ENCODE peak calls at places on chromosomes 5 and 9, in seven cellular contexts. K is putamen; U is MCF 10A; F is CD4-positive, alpha-beta T cell; N is activated CD4-positive, alpha-beta memory T cell treated with anti-CD3 and anti-CD28 coated beads, Interleukin-2, amount 10 ng/mL, durations not matched to agents 7 days and 5 days; X is iris pigment epithelial cell; H is HEK293T. M is an unnamed sample.
A peak's percentile ranks its signal among the peaks of the same experiment; 100 is the strongest.

GRCh38 chr9:21770877-21771560 is 31.4 kb upstream of the MTAP start:
- DNase-seq in K (no peak), U (no peak), F (no peak), N (no peak), X (peak; percentile 96), H (no peak), M (no peak)

GRCh38 chr5:168934186-168934585 is 355.0 kb upstream of the PANK3 start:
- DNase-seq in K (no peak), U (no peak), F (no peak), N (no peak), X (no peak), H (no peak), M (no peak)

GRCh38 chr9:126357074-126357473 is 30.4 kb downstream of the MVB12B start:
- DNase-seq in K (no peak), U (no peak), F (no peak), N (no peak), X (no peak), H (no peak), M (no peak)

GRCh38 chr9:14198544-14199510 is 115.1 kb downstream of the NFIB start:
- DNase-seq in K (peak; percentile 60), U (peak; percentile 72), F (no peak), N (no peak), X (peak; percentile 59), H (no peak), M (no peak)

GRCh38 chr9:33289501-33289900 is 815 bp upstream of the NFX1 start:
- DNase-seq in K (no peak), U (no peak), F (no peak), N (peak; percentile 22), X (no peak), H (no peak), M (no peak)

GRCh38 chr5:79974896-79975295 is 16.2 kb downstream of the MTX3 start:
- DNase-seq in K (no peak), U (peak; percentile 51), F (no peak), N (no peak), X (peak; percentile 19), H (no peak), M (no peak)

GRCh38 chr5:141960449-141961323 is 2.7 kb upstream of the PCDH12 start:
- DNase-seq in K (peak; percentile 88), U (peak; percentile 96), F (peak; percentile 87), N (peak; percentile 93), X (peak; percentile 73), H (peak; percentile 85), M (peak; percentile 83)

GRCh38 chr9:71681104-71681707 is 87.1 kb downstream of the CEMIP2 start:
- DNase-seq in K (no peak), U (no peak), F (no peak), N (no peak), X (peak; percentile 52), H (no peak), M (no peak)

GRCh38 chr5:142981886-142982820 is 212.0 kb downstream of the ARHGAP26 start:
- DNase-seq in K (peak; percentile 67), U (peak; percentile 91), F (no peak), N (no peak), X (peak; percentile 91), H (no peak), M (no peak)

GRCh38 chr9:1604942-1605560 is 410.1 kb upstream of the SMARCA2 start:
- DNase-seq in K (no peak), U (peak; percentile 56), F (no peak), N (no peak), X (peak; percentile 20), H (peak; percentile 7), M (peak; percentile 16)

GRCh38 chr5:164010900-164011299 is 505.5 kb downstream of the MAT2B start:
- DNase-seq in K (no peak), U (no peak), F (no peak), N (no peak), X (no peak), H (no peak), M (no peak)

GRCh38 chr5:39461007-39461682 is 36.4 kb upstream of the DAB2 start:
- DNase-seq in K (peak; percentile 24), U (no peak), F (no peak), N (no peak), X (no peak), H (no peak), M (no peak)

GRCh38 chr9:127854169-127854833 is at the start of gene ENG:
- DNase-seq in K (no peak), U (peak; percentile 48), F (no peak), N (no peak), X (peak; percentile 59), H (no peak), M (no peak)

GRCh38 chr9:130393681-130394071 is 51.1 kb upstream of the ASS1 start:
- DNase-seq in K (no peak), U (no peak), F (no peak), N (no peak), X (no peak), H (no peak), M (no peak)

GRCh38 chr5:159183247-159183646 is 26.1 kb downstream of the RNF145 start:
- DNase-seq in K (no peak), U (no peak), F (no peak), N (no peak), X (no peak), H (no peak), M (no peak)

GRCh38 chr5:170393235-170393634 is 4.1 kb upstream of the KCNMB1 start:
- DNase-seq in K (no peak), U (no peak), F (no peak), N (peak; percentile 35), X (no peak), H (no peak), M (no peak)

GRCh38 chr5:52769061-52769460 is 18.7 kb upstream of the ITGA1 start:
- DNase-seq in K (no peak), U (no peak), F (no peak), N (no peak), X (peak; percentile 50), H (no peak), M (no peak)

GRCh38 chr9:34457266-34458012 is 931 bp downstream of the FAM219A start:
- DNase-seq in K (peak; percentile 77), U (peak; percentile 65), F (no peak), N (no peak), X (peak; percentile 77), H (peak; percentile 66), M (no peak)

GRCh38 chr5:144093868-144094267 is 76.6 kb downstream of the YIPF5 start:
- DNase-seq in K (no peak), U (no peak), F (no peak), N (no peak), X (no peak), H (no peak), M (peak; percentile 42)

GRCh38 chr9:14097215-14097614 is 216.7 kb downstream of the NFIB start:
- DNase-seq in K (no peak), U (peak; percentile 38), F (no peak), N (no peak), X (peak; percentile 81), H (no peak), M (no peak)

GRCh38 chr9:136013524-136014034 is 52.4 kb upstream of the UBAC1 start:
- DNase-seq in K (no peak), U (no peak), F (peak; percentile 3), N (no peak), X (no peak), H (no peak), M (no peak)

GRCh38 chr5:83509535-83509934 is 38.0 kb downstream of the VCAN start:
- DNase-seq in K (no peak), U (peak; percentile 95), F (no peak), N (no peak), X (peak; percentile 77), H (peak; percentile 23), M (no peak)

GRCh38 chr9:126411225-126411947 is 84.8 kb downstream of the MVB12B start:
- DNase-seq in K (no peak), U (no peak), F (peak; percentile 28), N (peak; percentile 54), X (no peak), H (no peak), M (peak; percentile 98)

GRCh38 chr5:76660360-76660759 is 37.2 kb upstream of the F2RL2 start:
- DNase-seq in K (no peak), U (no peak), F (no peak), N (no peak), X (peak; percentile 53), H (no peak), M (no peak)

GRCh38 chr9:114504341-114505186 is 709 bp downstream of the WHRN start:
- DNase-seq in K (peak; percentile 34), U (no peak), F (peak; percentile 11), N (peak; percentile 31), X (peak; percentile 41), H (peak; percentile 39), M (no peak)

GRCh38 chr9:98709968-98710965 is 1.5 kb upstream of the GABBR2 start:
- DNase-seq in K (no peak), U (peak; percentile 49), F (no peak), N (no peak), X (peak; percentile 66), H (no peak), M (no peak)

GRCh38 chr5:55407059-55407684 is 99.4 kb downstream of the MTREX start:
- DNase-seq in K (peak; percentile 46), U (peak; percentile 54), F (no peak), N (no peak), X (peak; percentile 65), H (peak; percentile 26), M (peak; percentile 14)

GRCh38 chr5:154058055-154059038 is 19.6 kb downstream of the MFAP3 start:
- DNase-seq in K (no peak), U (peak; percentile 53), F (no peak), N (no peak), X (peak; percentile 75), H (peak; percentile 14), M (peak; percentile 20)

GRCh38 chr5:89083791-89084190 is 200.8 kb upstream of the MEF2C start:
- DNase-seq in K (no peak), U (no peak), F (no peak), N (no peak), X (no peak), H (no peak), M (no peak)

GRCh38 chr5:152364899-152365298 is 40.2 kb downstream of the NMUR2 start:
- DNase-seq in K (no peak), U (no peak), F (no peak), N (no peak), X (no peak), H (no peak), M (no peak)

GRCh38 chr5:6220346-6221088 is 157.8 kb downstream of the MED10 start:
- DNase-seq in K (no peak), U (no peak), F (no peak), N (no peak), X (no peak), H (no peak), M (no peak)

GRCh38 chr5:83724001-83724400 is 3.3 kb upstream of the HAPLN1 start:
- DNase-seq in K (no peak), U (no peak), F (no peak), N (no peak), X (peak; percentile 46), H (no peak), M (no peak)

GRCh38 chr5:32283539-32284377 is 29.0 kb downstream of the MTMR12 start:
- DNase-seq in K (no peak), U (peak; percentile 45), F (no peak), N (no peak), X (peak; percentile 87), H (no peak), M (no peak)

GRCh38 chr5:66757219-66757833 is 161.1 kb downstream of the MAST4 start:
- DNase-seq in K (peak; percentile 18), U (peak; percentile 68), F (no peak), N (peak; percentile 26), X (peak; percentile 65), H (peak; percentile 27), M (peak; percentile 35)

GRCh38 chr5:171688696-171689495 is 96.7 kb upstream of the SMIM23 start:
- DNase-seq in K (no peak), U (no peak), F (no peak), N (no peak), X (no peak), H (no peak), M (no peak)

GRCh38 chr5:128566170-128566569 is 28.1 kb upstream of the FBN2 start:
- DNase-seq in K (no peak), U (no peak), F (no peak), N (no peak), X (no peak), H (no peak), M (no peak)

GRCh38 chr5:140571105-140571504 is 6.5 kb downstream of the SLC35A4 start:
- DNase-seq in K (no peak), U (no peak), F (no peak), N (no peak), X (no peak), H (no peak), M (no peak)

GRCh38 chr9:132552041-132552440 is 30.4 kb upstream of the BARHL1 start:
- DNase-seq in K (no peak), U (no peak), F (no peak), N (no peak), X (no peak), H (no peak), M (no peak)